ENCODE peak calls at places on chromosomes 7 and 10, in six cellular contexts. One of them, this sample, is unnamed.

GRCh38 chr10:129707406-129708388 is 240.7 kb downstream of the MGMT start:
- DNase-seq in AG10803: peak
- DNase-seq in fibroblast of mammary gland: peak
- DNase-seq in Panc1: no peak
- DNase-seq in brain microvascular endothelial cell: peak
- DNase-seq in PC-9: no peak
- DNase-seq in this sample: peak

GRCh38 chr10:32692174-32692573 is 246.2 kb downstream of the CCDC7 start:
- DNase-seq in AG10803: peak
- DNase-seq in fibroblast of mammary gland: peak
- DNase-seq in Panc1: peak
- DNase-seq in brain microvascular endothelial cell: peak
- DNase-seq in PC-9: peak
- DNase-seq in this sample: peak

GRCh38 chr10:78362406-78363022 is 328.9 kb downstream of the RPS24 start:
- DNase-seq in AG10803: peak
- DNase-seq in fibroblast of mammary gland: no peak
- DNase-seq in Panc1: no peak
- DNase-seq in brain microvascular endothelial cell: peak
- DNase-seq in PC-9: peak
- DNase-seq in this sample: no peak

GRCh38 chr10:22022257-22023051 is 18.9 kb upstream of the DNAJC1 start:
- DNase-seq in AG10803: peak
- DNase-seq in fibroblast of mammary gland: peak
- DNase-seq in Panc1: no peak
- DNase-seq in brain microvascular endothelial cell: no peak
- DNase-seq in PC-9: no peak
- DNase-seq in this sample: peak

GRCh38 chr7:41501016-41501415 is 201.9 kb downstream of the INHBA start:
- DNase-seq in AG10803: peak
- DNase-seq in fibroblast of mammary gland: peak
- DNase-seq in Panc1: no peak
- DNase-seq in brain microvascular endothelial cell: no peak
- DNase-seq in PC-9: no peak
- DNase-seq in this sample: no peak

GRCh38 chr10:110528224-110528997 is 30.7 kb downstream of the DUSP5 start:
- DNase-seq in AG10803: peak
- DNase-seq in fibroblast of mammary gland: peak
- DNase-seq in Panc1: no peak
- DNase-seq in brain microvascular endothelial cell: no peak
- DNase-seq in PC-9: no peak
- DNase-seq in this sample: peak

GRCh38 chr7:15989194-15989593 is 302.7 kb upstream of the MEOX2 start:
- DNase-seq in AG10803: no peak
- DNase-seq in fibroblast of mammary gland: no peak
- DNase-seq in Panc1: no peak
- DNase-seq in brain microvascular endothelial cell: no peak
- DNase-seq in PC-9: no peak
- DNase-seq in this sample: no peak

GRCh38 chr10:99411546-99411945 is 18.9 kb downstream of the GOT1 start:
- DNase-seq in AG10803: no peak
- DNase-seq in fibroblast of mammary gland: no peak
- DNase-seq in Panc1: no peak
- DNase-seq in brain microvascular endothelial cell: no peak
- DNase-seq in PC-9: no peak
- DNase-seq in this sample: no peak

GRCh38 chr7:99793443-99793842 is 9.5 kb upstream of the CYP3A4 start:
- DNase-seq in AG10803: no peak
- DNase-seq in fibroblast of mammary gland: no peak
- DNase-seq in Panc1: no peak
- DNase-seq in brain microvascular endothelial cell: no peak
- DNase-seq in PC-9: no peak
- DNase-seq in this sample: no peak

GRCh38 chr7:5143106-5143505 is 46.9 kb upstream of the WIPI2 start:
- DNase-seq in AG10803: no peak
- DNase-seq in fibroblast of mammary gland: no peak
- DNase-seq in Panc1: no peak
- DNase-seq in brain microvascular endothelial cell: no peak
- DNase-seq in PC-9: no peak
- DNase-seq in this sample: no peak

GRCh38 chr10:32687116-32687515 is 241.2 kb downstream of the CCDC7 start:
- DNase-seq in AG10803: no peak
- DNase-seq in fibroblast of mammary gland: no peak
- DNase-seq in Panc1: no peak
- DNase-seq in brain microvascular endothelial cell: no peak
- DNase-seq in PC-9: no peak
- DNase-seq in this sample: no peak

GRCh38 chr7:83876593-83876992 is 227.7 kb upstream of the SEMA3E start:
- DNase-seq in AG10803: peak
- DNase-seq in fibroblast of mammary gland: peak
- DNase-seq in Panc1: no peak
- DNase-seq in brain microvascular endothelial cell: peak
- DNase-seq in PC-9: no peak
- DNase-seq in this sample: peak

GRCh38 chr7:138235207-138235606 is 158.9 kb downstream of the AKR1D1 start:
- DNase-seq in AG10803: no peak
- DNase-seq in fibroblast of mammary gland: no peak
- DNase-seq in Panc1: no peak
- DNase-seq in brain microvascular endothelial cell: no peak
- DNase-seq in PC-9: no peak
- DNase-seq in this sample: no peak

GRCh38 chr7:25312968-25313367 is 84.7 kb upstream of the NPVF start:
- DNase-seq in AG10803: no peak
- DNase-seq in fibroblast of mammary gland: no peak
- DNase-seq in Panc1: no peak
- DNase-seq in brain microvascular endothelial cell: no peak
- DNase-seq in PC-9: no peak
- DNase-seq in this sample: no peak

GRCh38 chr7:81284576-81284975 is 365.7 kb upstream of the SEMA3C start:
- DNase-seq in AG10803: peak
- DNase-seq in fibroblast of mammary gland: peak
- DNase-seq in Panc1: no peak
- DNase-seq in brain microvascular endothelial cell: peak
- DNase-seq in PC-9: no peak
- DNase-seq in this sample: peak

GRCh38 chr7:155844019-155844453 is 31.8 kb upstream of the SHH start:
- DNase-seq in AG10803: no peak
- DNase-seq in fibroblast of mammary gland: no peak
- DNase-seq in Panc1: no peak
- DNase-seq in brain microvascular endothelial cell: no peak
- DNase-seq in PC-9: peak
- DNase-seq in this sample: no peak

GRCh38 chr7:107506683-107507339 is 37.0 kb downstream of the GPR22 start:
- DNase-seq in AG10803: no peak
- DNase-seq in fibroblast of mammary gland: peak
- DNase-seq in Panc1: no peak
- DNase-seq in brain microvascular endothelial cell: no peak
- DNase-seq in PC-9: peak
- DNase-seq in this sample: peak

GRCh38 chr7:26944486-26944885 is 80.1 kb upstream of the SKAP2 start:
- DNase-seq in AG10803: no peak
- DNase-seq in fibroblast of mammary gland: no peak
- DNase-seq in Panc1: no peak
- DNase-seq in brain microvascular endothelial cell: no peak
- DNase-seq in PC-9: no peak
- DNase-seq in this sample: no peak

DNA sequence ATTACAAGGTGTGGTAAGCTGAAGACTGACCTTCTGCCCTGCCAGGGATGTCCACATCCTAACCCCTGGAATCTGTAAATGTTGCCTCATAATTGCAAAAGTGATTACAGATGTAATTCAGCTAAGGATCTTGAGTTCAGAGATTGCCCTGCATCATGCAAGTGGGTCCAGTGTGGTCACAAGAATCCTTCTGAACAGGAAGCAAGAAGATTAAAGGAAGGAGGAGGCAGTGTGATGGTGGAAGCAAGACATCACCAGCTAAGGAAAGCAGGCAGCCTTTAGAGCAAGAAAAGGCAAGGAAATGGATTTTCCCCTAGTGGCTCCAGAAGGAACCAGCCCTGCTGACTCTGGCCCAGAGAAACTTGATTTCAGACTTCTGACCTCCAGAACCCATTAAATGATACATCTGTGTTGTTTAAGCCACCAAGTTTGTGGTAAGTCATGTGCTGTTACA is 78.1 kb downstream of the USP6NL start:
- DNase-seq in AG10803: peak
- DNase-seq in fibroblast of mammary gland: peak
- DNase-seq in Panc1: no peak
- DNase-seq in brain microvascular endothelial cell: no peak
- DNase-seq in PC-9: no peak
- DNase-seq in this sample: peak
- TF ChIP-seq CTCF in AG10803: peak
- TF ChIP-seq CTCF in fibroblast of mammary gland: peak
- TF ChIP-seq CTCF in Panc1: peak
- TF ChIP-seq CTCF in brain microvascular endothelial cell: peak
- TF ChIP-seq CTCF in PC-9: no peak
- TF ChIP-seq CTCF in this sample: peak

DNA sequence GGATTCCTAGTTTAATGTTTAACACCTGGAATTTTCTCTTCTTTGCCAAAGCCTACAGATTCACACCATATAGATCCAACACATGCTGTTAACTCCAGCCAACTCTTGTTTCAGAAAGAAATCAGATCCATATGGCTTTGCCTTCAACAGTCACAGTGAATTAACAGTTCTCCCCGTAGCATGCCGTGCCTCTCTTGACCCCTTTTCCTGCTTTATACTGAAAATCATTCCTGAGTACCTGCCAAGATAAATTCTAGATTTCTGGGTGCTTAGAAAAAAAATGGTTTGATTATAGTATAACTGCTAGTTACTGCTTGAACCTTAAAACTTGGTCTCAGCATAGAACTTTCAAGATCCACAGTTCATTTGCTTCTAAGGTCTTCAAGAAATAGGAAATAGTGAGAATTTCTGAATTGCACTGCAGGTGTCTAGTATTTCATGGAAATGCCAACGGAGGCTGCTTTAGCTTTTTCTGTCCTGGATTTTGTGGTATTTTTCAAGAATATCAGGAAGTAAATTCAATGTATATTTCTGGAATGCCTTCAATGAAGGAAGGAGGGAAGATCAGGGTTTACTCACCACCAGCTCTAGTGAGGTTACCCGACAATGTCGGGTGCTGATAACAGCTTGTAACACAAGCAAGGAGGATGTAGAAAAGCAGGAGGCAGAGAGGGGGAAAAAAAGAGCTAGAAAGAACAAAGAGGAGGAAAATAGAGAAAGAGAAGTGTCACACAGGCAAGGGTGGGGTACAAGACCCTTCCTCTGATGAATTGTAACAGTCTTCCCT is 6.6 kb downstream of the AASS start:
- DNase-seq in AG10803: peak
- DNase-seq in fibroblast of mammary gland: peak
- DNase-seq in Panc1: no peak
- DNase-seq in brain microvascular endothelial cell: peak
- DNase-seq in PC-9: no peak
- DNase-seq in this sample: peak
- H3K4me3 ChIP-seq in AG10803: peak
- H3K4me3 ChIP-seq in fibroblast of mammary gland: peak
- H3K4me3 ChIP-seq in Panc1: peak
- H3K4me3 ChIP-seq in brain microvascular endothelial cell: peak
- H3K4me3 ChIP-seq in PC-9: peak
- H3K4me3 ChIP-seq in this sample: peak

GRCh38 chr10:61548371-61548770 is 95.2 kb upstream of the TMEM26 start:
- DNase-seq in AG10803: no peak
- DNase-seq in fibroblast of mammary gland: no peak
- DNase-seq in Panc1: no peak
- DNase-seq in brain microvascular endothelial cell: no peak
- DNase-seq in PC-9: no peak
- DNase-seq in this sample: no peak

GRCh38 chr10:61541960-61542359 is 88.8 kb upstream of the TMEM26 start:
- DNase-seq in AG10803: no peak
- DNase-seq in fibroblast of mammary gland: no peak
- DNase-seq in Panc1: no peak
- DNase-seq in brain microvascular endothelial cell: no peak
- DNase-seq in PC-9: no peak
- DNase-seq in this sample: no peak

GRCh38 chr10:61543831-61544230 is 90.7 kb upstream of the TMEM26 start:
- DNase-seq in AG10803: no peak
- DNase-seq in fibroblast of mammary gland: no peak
- DNase-seq in Panc1: no peak
- DNase-seq in brain microvascular endothelial cell: no peak
- DNase-seq in PC-9: no peak
- DNase-seq in this sample: no peak

GRCh38 chr10:61545170-61545569 is 92.0 kb upstream of the TMEM26 start:
- DNase-seq in AG10803: no peak
- DNase-seq in fibroblast of mammary gland: no peak
- DNase-seq in Panc1: no peak
- DNase-seq in brain microvascular endothelial cell: no peak
- DNase-seq in PC-9: no peak
- DNase-seq in this sample: no peak

DNA sequence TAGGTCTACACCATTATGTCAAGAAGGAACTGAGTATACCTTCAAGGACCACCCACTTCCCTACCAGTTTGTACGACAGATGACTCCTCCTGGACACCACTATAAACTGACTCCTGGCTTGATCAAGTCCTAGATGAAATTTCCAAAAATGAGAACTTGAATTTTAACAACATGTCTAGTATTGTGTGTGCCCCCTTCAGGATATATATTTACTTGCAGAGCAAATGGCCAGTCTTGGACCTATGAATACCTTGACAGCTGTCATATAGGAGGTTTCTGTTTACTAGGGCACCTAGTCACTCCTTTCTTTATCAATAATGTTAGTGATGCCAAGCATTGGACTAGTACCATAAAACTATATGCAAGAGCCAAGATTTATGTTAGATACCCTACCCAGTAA is 94.1 kb upstream of the TMEM26 start:
- DNase-seq in AG10803: no peak
- DNase-seq in fibroblast of mammary gland: no peak
- DNase-seq in Panc1: no peak
- DNase-seq in brain microvascular endothelial cell: no peak
- DNase-seq in PC-9: no peak
- DNase-seq in this sample: no peak
- TF ChIP-seq CTCF in AG10803: no peak
- TF ChIP-seq CTCF in fibroblast of mammary gland: no peak
- TF ChIP-seq CTCF in Panc1: peak
- TF ChIP-seq CTCF in brain microvascular endothelial cell: no peak
- TF ChIP-seq CTCF in PC-9: no peak
- TF ChIP-seq CTCF in this sample: no peak

GRCh38 chr7:132988117-132988516 is 93.8 kb downstream of the CHCHD3 start:
- DNase-seq in AG10803: no peak
- DNase-seq in fibroblast of mammary gland: no peak
- DNase-seq in Panc1: no peak
- DNase-seq in brain microvascular endothelial cell: no peak
- DNase-seq in PC-9: no peak
- DNase-seq in this sample: no peak
- H3K4me3 ChIP-seq in AG10803: no peak
- H3K4me3 ChIP-seq in fibroblast of mammary gland: no peak
- H3K4me3 ChIP-seq in Panc1: no peak
- H3K4me3 ChIP-seq in brain microvascular endothelial cell: no peak
- H3K4me3 ChIP-seq in PC-9: no peak
- H3K4me3 ChIP-seq in this sample: no peak